ENCODE peak calls at places on chromosomes 5 and 9, in eight cellular contexts. D is esophagus muscularis mucosa; A is fibroblast of lung; M is CD8-positive, alpha-beta T cell; C is lower leg skin; X is esophagus squamous epithelium; J is HCT116; E is astrocyte. W is an unnamed sample.

GRCh38 chr5:80820685-80821084 is 139.5 kb upstream of the RASGRF2 start:
- DNase-seq in D (no peak), A (no peak), M (no peak), C (no peak), X (no peak), J (no peak), E (no peak), W (no peak)

GRCh38 chr5:111415053-111415452 is 97.3 kb downstream of the STARD4 start:
- DNase-seq in D (no peak), A (no peak), M (no peak), C (no peak), X (no peak), J (no peak), E (no peak), W (no peak)

GRCh38 chr5:113526421-113526820 is 12.9 kb downstream of the YTHDC2 start:
- DNase-seq in D (no peak), A (no peak), M (no peak), C (no peak), X (no peak), J (no peak), E (peak; percentile 40), W (peak; percentile 44)

GRCh38 chr5:56175465-56175864 is 57.7 kb downstream of the ANKRD55 start:
- DNase-seq in D (no peak), A (peak; percentile 86), M (no peak), C (no peak), X (no peak), J (peak; percentile 13), E (peak; percentile 80), W (peak; percentile 95)

GRCh38 chr5:168424506-168425298 is 61.6 kb upstream of the RARS1 start:
- DNase-seq in D (no peak), A (peak; percentile 71), M (no peak), C (no peak), X (no peak), J (no peak), E (peak; percentile 72), W (peak; percentile 74)

GRCh38 chr9:133563286-133564213 is 29.0 kb downstream of the ADAMTSL2 start:
- DNase-seq in D (peak; percentile 94), A (peak; percentile 79), M (no peak), C (no peak), X (no peak), J (no peak), E (no peak), W (peak; percentile 44)

GRCh38 chr5:40410231-40410861 is 269.4 kb upstream of the PTGER4 start:
- DNase-seq in D (no peak), A (peak; percentile 72), M (peak; percentile 75), C (no peak), X (no peak), J (no peak), E (peak; percentile 86), W (peak; percentile 80)

GRCh38 chr5:134028496-134028895 is 23.7 kb upstream of the VDAC1 start:
- DNase-seq in D (no peak), A (no peak), M (no peak), C (no peak), X (no peak), J (no peak), E (peak; percentile 53), W (no peak)

GRCh38 chr9:121857941-121858340 is 206.5 kb downstream of the DAB2IP start:
- DNase-seq in D (no peak), A (no peak), M (no peak), C (no peak), X (no peak), J (no peak), E (no peak), W (no peak)

GRCh38 chr9:125472926-125473701 is 211.5 kb downstream of the GAPVD1 start:
- DNase-seq in D (no peak), A (peak; percentile 97), M (no peak), C (no peak), X (no peak), J (no peak), E (peak; percentile 88), W (peak; percentile 72)

GRCh38 chr5:35246411-35246810 is 16.1 kb upstream of the PRLR start:
- DNase-seq in D (no peak), A (no peak), M (no peak), C (peak; percentile 60), X (no peak), J (no peak), E (no peak), W (no peak)

GRCh38 chr9:6149315-6149714 is 66.3 kb upstream of the IL33 start:
- DNase-seq in D (no peak), A (no peak), M (no peak), C (no peak), X (no peak), J (no peak), E (no peak), W (peak; percentile 81)

GRCh38 chr9:15135167-15135792 is 171.7 kb downstream of the TTC39B start:
- DNase-seq in D (no peak), A (peak; percentile 81), M (peak; percentile 60), C (peak; percentile 88), X (no peak), J (peak; percentile 60), E (peak; percentile 48), W (peak; percentile 79)
- H3K4me3 ChIP-seq in D (peak overlapping the region; percentile 26), A (peak overlapping the region; percentile 46), M (no peak overlapping the region), C (no peak overlapping the region), X (no peak overlapping the region), J (no peak overlapping the region), E (peak overlapping the region; percentile 16), W (peak overlapping the region; percentile 29)

DNA sequence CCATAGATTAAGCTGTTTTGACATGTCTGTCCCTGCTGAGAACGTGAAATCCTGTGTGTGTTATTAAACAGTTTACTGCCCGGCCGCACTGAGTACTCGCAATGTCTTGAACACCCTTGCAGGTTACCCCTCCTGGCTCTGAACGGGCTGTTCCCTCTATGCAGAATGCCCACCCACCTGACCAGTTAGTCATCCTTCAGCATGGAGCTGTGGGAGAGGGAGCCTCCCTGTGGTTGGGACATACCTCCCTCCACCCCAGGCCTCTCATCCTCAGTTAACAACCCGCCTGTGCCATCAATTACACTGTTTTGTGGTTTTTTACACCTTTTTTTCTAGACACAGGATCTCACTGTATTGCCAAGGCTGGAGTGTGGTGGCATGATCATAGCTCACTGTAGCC is 26.0 kb downstream of the TJP2 start:
- DNase-seq in D (no peak), A (peak; percentile 51), M (no peak), C (peak; percentile 72), X (no peak), J (no peak), E (peak; percentile 71), W (peak; percentile 52)
- TF ChIP-seq CTCF in D (no peak), A (no peak), M (no peak), C (no peak), X (no peak), J (no peak), E (no peak), W (peak; percentile 4)

GRCh38 chr9:109321727-109322126 is 868 bp upstream of the EPB41L4B start:
- DNase-seq in D (no peak), A (no peak), M (no peak), C (no peak), X (no peak), J (no peak), E (no peak), W (no peak)

GRCh38 chr9:109319631-109320233 is 1.1 kb downstream of the EPB41L4B start:
- DNase-seq in D (no peak), A (no peak), M (no peak), C (no peak), X (no peak), J (no peak), E (no peak), W (no peak)

GRCh38 chr9:109320338-109320733 is 523 bp downstream of the EPB41L4B start:
- DNase-seq in D (no peak), A (no peak), M (no peak), C (no peak), X (no peak), J (no peak), E (no peak), W (no peak)

GRCh38 chr9:109319072-109319630 is 1.7 kb downstream of the EPB41L4B start:
- DNase-seq in D (no peak), A (no peak), M (no peak), C (no peak), X (no peak), J (no peak), E (no peak), W (no peak)

DNA sequence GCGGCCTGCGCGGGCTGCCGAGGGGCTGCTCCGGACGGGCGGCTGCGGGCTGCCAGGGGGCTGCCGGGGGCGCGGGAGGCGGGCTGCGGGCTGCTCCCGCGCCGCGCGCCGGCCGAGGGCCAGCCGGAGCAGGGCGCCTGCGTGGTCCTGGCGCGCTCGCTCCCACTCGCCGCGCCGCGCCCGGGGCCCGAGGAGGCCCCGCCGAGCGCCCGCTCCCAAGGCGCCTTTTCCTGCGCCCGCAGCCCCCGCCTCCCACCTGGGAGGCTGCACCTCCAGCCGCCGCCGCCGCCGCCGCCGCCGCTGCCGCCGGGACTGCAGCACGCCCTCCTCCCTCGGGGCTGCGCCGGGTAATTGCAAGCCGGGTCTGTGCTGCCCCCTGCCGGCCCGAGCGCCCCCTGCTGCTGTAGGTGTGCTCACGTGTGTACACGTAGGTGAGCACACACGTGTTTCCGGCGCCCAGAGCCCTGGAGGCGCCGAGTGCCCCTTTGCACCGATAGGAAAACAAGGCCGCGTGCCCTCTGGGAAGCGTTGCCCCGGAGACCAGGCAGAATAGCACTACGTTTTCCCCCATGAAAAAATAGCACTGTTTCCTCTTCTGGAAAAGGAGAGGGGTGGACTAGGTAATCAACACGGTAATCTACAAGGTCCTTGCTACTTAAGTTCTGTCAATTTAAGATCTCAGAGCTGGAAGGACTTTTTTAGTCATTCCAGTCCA is at the start of gene EPB41L4B:
- DNase-seq in D (no peak), A (peak; percentile 71), M (peak; percentile 86), C (peak; percentile 97), X (no peak), J (peak; percentile 73), E (peak; percentile 51), W (peak; percentile 75)
- H3K4me3 ChIP-seq in D (peak within 1 kb of the TSS; percentile 52), A (no peak within 1 kb of the TSS), M (no peak within 1 kb of the TSS), C (no peak within 1 kb of the TSS), X (peak within 1 kb of the TSS; percentile 32), J (peak within 1 kb of the TSS; percentile 71), E (peak within 1 kb of the TSS; percentile 41), W (peak within 1 kb of the TSS; percentile 22)

DNA sequence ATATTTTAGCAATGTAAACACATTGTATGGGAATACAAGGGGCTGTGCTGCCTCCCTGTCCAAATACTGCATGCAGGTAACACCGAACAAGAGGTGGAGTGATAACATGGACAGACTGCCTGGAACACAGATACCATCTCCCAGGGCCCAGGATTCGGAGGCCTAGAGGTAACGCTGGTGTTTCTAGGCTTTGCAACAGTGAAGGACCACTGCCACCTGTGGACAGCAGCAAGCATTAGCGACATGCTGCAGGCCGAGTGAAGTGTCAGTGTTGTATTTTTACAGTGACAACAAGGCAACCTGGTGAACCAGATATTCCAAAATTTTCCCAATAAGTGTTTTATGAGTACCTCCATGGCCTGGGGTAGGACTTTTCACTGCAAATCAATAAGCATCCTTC is 379.2 kb downstream of the DMRT2 start:
- DNase-seq in D (no peak), A (no peak), M (no peak), C (no peak), X (no peak), J (no peak), E (no peak), W (peak; percentile 1)
- TF ChIP-seq CTCF in D (peak; percentile 5), A (no peak), M (no peak), C (no peak), X (peak; percentile 38), J (no peak), E (no peak), W (no peak)